ENCODE peak calls at places on chromosomes 12 and 14, in eight cellular contexts. H, E, M, P, R, F, N and B are unnamed samples.

GRCh38 chr14:99432491-99432890 is 48.2 kb downstream of the SETD3 start:
- DNase-seq in E (no peak), F (no peak), M (no peak), R (no peak), N (no peak), H (no peak), P (no peak), B (no peak)

GRCh38 chr14:101358726-101359125 is 202.6 kb upstream of the DIO3 start:
- DNase-seq in E (no peak), N (no peak), F (no peak), H (no peak), P (no peak), R (no peak), M (no peak), B (no peak)

GRCh38 chr12:121810833-121811433 is 7.1 kb downstream of the SETD1B start:
- DNase-seq in E (no peak), P (no peak), N (no peak), F (no peak), H (no peak), R (no peak), M (no peak), B (no peak)

GRCh38 chr14:96205059-96205993 is 687 bp downstream of the BDKRB2 start:
- DNase-seq in P (no peak), R (no peak), M (no peak), E (no peak), F (no peak), N (no peak), H (no peak), B (no peak)

GRCh38 chr12:21642707-21643389 is 14.8 kb downstream of the LDHB start:
- DNase-seq in M (no peak), F (no peak), E (peak), P (no peak), R (no peak), N (no peak), H (no peak), B (peak)

GRCh38 chr12:122227341-122227740 is 1.5 kb upstream of the DIABLO start:
- DNase-seq in M (no peak), R (peak), P (no peak), N (peak), F (no peak), E (no peak), H (peak), B (no peak)

GRCh38 chr12:115946867-115947695 is 330.4 kb downstream of the MED13L start:
- DNase-seq in M (no peak), R (no peak), H (no peak), F (peak), N (no peak), P (no peak), E (no peak), B (no peak)

GRCh38 chr14:74501691-74502090 is 8.1 kb downstream of the ISCA2 start:
- DNase-seq in F (no peak), M (no peak), E (no peak), P (no peak), R (no peak), H (no peak), N (no peak), B (no peak)